ENCODE peak calls at places on chromosomes 1 and 21, in five cellular contexts. X is NCI-H69; Y is stimulated activated CD8-positive, alpha-beta memory T cell treated with anti-CD3 and anti-CD28 coated beads, Interleukin-12 subunit alpha, Interleukin-12 subunit beta, amount 100 ng/mL, for 4 hours; E is NCI-H510A treated with DMSO at 0.1 percent for 48 hours; L is activated CD4-positive, alpha-beta T cell treated with anti-CD3 and anti-CD28 coated beads for 4 hours. V is an unnamed sample.

GRCh38 chr1:26169669-26170471 is at the start of gene ZNF593:
- DNase-seq in Y (peak; percentile 81), X (peak; percentile 90), L (peak; percentile 82), E (peak; percentile 85), V (peak; percentile 89)

GRCh38 chr1:182185822-182186756 is 124.6 kb upstream of the ZNF648 start:
- DNase-seq in L (no peak), Y (no peak), E (no peak), X (peak; percentile 82), V (no peak)

GRCh38 chr1:164565356-164565755 is 6.4 kb downstream of the PBX1 start:
- DNase-seq in Y (no peak), X (no peak), L (no peak), E (no peak), V (no peak)

GRCh38 chr21:39675595-39675994 is 62.9 kb downstream of the B3GALT5 start:
- DNase-seq in Y (no peak), E (peak; percentile 84), L (no peak), X (peak; percentile 80), V (no peak)

GRCh38 chr1:33348194-33348593 is 27.3 kb upstream of the A3GALT2 start:
- DNase-seq in L (no peak), E (no peak), Y (no peak), X (peak; percentile 10), V (no peak)

GRCh38 chr1:1847061-1847460 is 43.8 kb downstream of the GNB1 start:
- DNase-seq in E (no peak), Y (no peak), X (no peak), L (no peak), V (no peak)

GRCh38 chr1:216314369-216315095 is 108.7 kb downstream of the USH2A start:
- DNase-seq in Y (no peak), X (no peak), E (no peak), L (no peak), V (no peak)

GRCh38 chr1:146007048-146007784 is 10.8 kb upstream of the TXNIP start:
- DNase-seq in E (peak; percentile 74), Y (no peak), X (peak; percentile 86), L (peak; percentile 82), V (peak; percentile 48)

GRCh38 chr1:62832276-62832675 is 48.3 kb downstream of the ATG4C start:
- DNase-seq in X (no peak), L (no peak), E (no peak), Y (no peak), V (no peak)

GRCh38 chr21:31900121-31900895 is 27.5 kb downstream of the HUNK start:
- DNase-seq in E (no peak), L (no peak), X (no peak), Y (no peak), V (no peak)

GRCh38 chr1:98947071-98947470 is 57.6 kb downstream of the PLPPR5 start:
- DNase-seq in Y (no peak), E (no peak), L (no peak), X (no peak), V (no peak)

GRCh38 chr21:37195078-37195477 is 72.1 kb downstream of the VPS26C start:
- DNase-seq in X (no peak), L (no peak), Y (no peak), E (no peak), V (no peak)

GRCh38 chr1:219066631-219067349 is 106.9 kb upstream of the LYPLAL1 start:
- DNase-seq in E (no peak), L (no peak), X (peak; percentile 47), Y (no peak), V (no peak)

GRCh38 chr1:175978476-175978875 is 228.6 kb downstream of the COP1 start:
- DNase-seq in Y (no peak), X (peak; percentile 8), E (no peak), L (no peak), V (no peak)

GRCh38 chr1:210441028-210441427 is 112.3 kb downstream of the HHAT start:
- DNase-seq in L (no peak), Y (no peak), E (no peak), X (peak; percentile 30), V (no peak)

GRCh38 chr1:1891349-1892078 is 627 bp upstream of the GNB1 start:
- DNase-seq in Y (peak; percentile 69), L (peak; percentile 83), X (peak; percentile 46), E (peak; percentile 98), V (peak; percentile 73)

GRCh38 chr1:166084613-166085012 is 82.2 kb downstream of the FAM78B start:
- DNase-seq in E (peak; percentile 30), L (no peak), X (no peak), Y (no peak), V (no peak)

GRCh38 chr21:26941436-26941835 is 25.5 kb downstream of the ADAMTS5 start:
- DNase-seq in X (no peak), L (no peak), E (no peak), Y (no peak), V (no peak)

GRCh38 chr1:9596419-9597123 is 7.9 kb downstream of the TMEM201 start:
- DNase-seq in E (no peak), L (no peak), X (peak; percentile 3), Y (no peak), V (no peak)

GRCh38 chr1:97529600-97529999 is 391.2 kb downstream of the DPYD start:
- DNase-seq in Y (no peak), X (no peak), E (no peak), L (no peak), V (no peak)

GRCh38 chr21:30444204-30444603 is 4.1 kb downstream of the KRTAP15-1 start:
- DNase-seq in X (peak; percentile 41), L (no peak), Y (no peak), E (no peak), V (no peak)

GRCh38 chr1:80050523-80050922 is 1044.0 kb upstream of the ADGRL4 start:
- DNase-seq in Y (no peak), L (no peak), E (no peak), X (no peak), V (no peak)

GRCh38 chr1:1204998-1205768 is 1.2 kb downstream of the TNFRSF18 start:
- DNase-seq in X (no peak), E (no peak), L (no peak), Y (no peak), V (peak; percentile 8)

GRCh38 chr1:67801903-67802302 is 31.4 kb downstream of the GNG12 start:
- DNase-seq in X (no peak), E (no peak), Y (no peak), L (no peak), V (no peak)

GRCh38 chr1:174090476-174090875 is 68.3 kb upstream of the RC3H1 start:
- DNase-seq in Y (no peak), E (no peak), L (no peak), X (peak; percentile 30), V (no peak)

GRCh38 chr1:56666112-56666608 is 21.0 kb downstream of the PRKAA2 start:
- DNase-seq in Y (no peak), L (no peak), X (no peak), E (peak; percentile 26), V (no peak)

GRCh38 chr1:37764888-37765441 is at the start of gene EPHA10:
- DNase-seq in E (peak; percentile 99), Y (no peak), X (peak; percentile 85), L (no peak), V (no peak)

GRCh38 chr1:77833521-77834100 is 54.2 kb downstream of the MIGA1 start:
- DNase-seq in Y (no peak), E (no peak), L (no peak), X (no peak), V (no peak)

GRCh38 chr21:19433623-19434022 is 1030.0 kb upstream of the TMPRSS15 start:
- DNase-seq in X (no peak), E (no peak), Y (no peak), L (no peak), V (no peak)

GRCh38 chr1:25672763-25673409 is 56.3 kb downstream of the MAN1C1 start:
- DNase-seq in E (no peak), L (no peak), X (peak; percentile 22), Y (no peak), V (no peak)

GRCh38 chr1:230345139-230345885 is 80.8 kb downstream of the PGBD5 start:
- DNase-seq in X (no peak), E (no peak), L (no peak), Y (no peak), V (no peak)

GRCh38 chr21:45536301-45537081 is 5.7 kb downstream of the SLC19A1 start:
- DNase-seq in E (no peak), L (no peak), X (no peak), Y (no peak), V (no peak)

GRCh38 chr1:164518692-164519332 is 40.2 kb upstream of the PBX1 start:
- DNase-seq in Y (no peak), E (no peak), L (no peak), X (peak; percentile 47), V (no peak)

GRCh38 chr1:207649204-207649753 is 4.3 kb downstream of the CR1L start:
- DNase-seq in X (peak; percentile 57), Y (no peak), L (no peak), E (no peak), V (no peak)

GRCh38 chr1:47623174-47623940 is 185.5 kb downstream of the FOXD2 start:
- DNase-seq in L (no peak), Y (no peak), E (no peak), X (no peak), V (no peak)

GRCh38 chr1:67339623-67340343 is 32.1 kb downstream of the IL12RB2 start:
- DNase-seq in X (no peak), E (peak; percentile 57), Y (no peak), L (peak; percentile 5), V (peak; percentile 41)

GRCh38 chr1:229254910-229255541 is 15.9 kb upstream of the RAB4A start:
- DNase-seq in Y (no peak), E (peak; percentile 67), L (no peak), X (peak; percentile 78), V (no peak)

GRCh38 chr1:34452451-34452850 is 275.7 kb downstream of the C1orf94 start:
- DNase-seq in L (no peak), E (no peak), X (no peak), Y (no peak), V (no peak)

V was measured in activated naive CD4-positive, alpha-beta T cell treated with Interleukin-2 at 50 U/mL for 16 hours.